ENCODE peak calls at places on chromosomes 7 and 10, in nine cellular contexts. G is cardiac muscle cell; V is HS-5; D is lower lobe of right lung; F is NCI-H1092 treated with DMSO at 0.1 percent for 48 hours; C is activated CD4-positive, alpha-beta T cell treated with anti-CD3 and anti-CD28 coated beads for 1 hour; Z is naive B cell; O is effector CD8-positive, alpha-beta T cell; Y is neural crest cell. N is an unnamed sample.

GRCh38 chr7:489876-490275 is 29.8 kb downstream of the PDGFA start:
- DNase-seq in G (no peak), O (no peak), F (no peak), C (no peak), D (no peak), V (no peak), Y (no peak), Z (no peak), N (no peak)

GRCh38 chr7:958221-959200 is 4.0 kb upstream of the ADAP1 start:
- DNase-seq in F (no peak), Z (no peak), O (no peak), D (peak; percentile 32), Y (no peak), G (no peak), C (no peak), V (no peak), N (no peak)

GRCh38 chr7:94022550-94022949 is 18.4 kb upstream of the BET1 start:
- DNase-seq in Z (peak; percentile 39), V (no peak), O (no peak), D (no peak), Y (no peak), G (no peak), C (no peak), F (no peak), N (no peak)

GRCh38 chr7:2106920-2107319 is 125.8 kb downstream of the MAD1L1 start:
- DNase-seq in C (no peak), D (no peak), Z (no peak), Y (no peak), V (no peak), F (no peak), O (no peak), G (no peak), N (no peak)

GRCh38 chr7:159147687-159148086 is 3.0 kb upstream of the VIPR2 start:
- DNase-seq in O (no peak), F (no peak), V (no peak), Y (no peak), G (no peak), Z (no peak), D (no peak), C (no peak), N (no peak)

GRCh38 chr10:50605280-50606270 is 18.2 kb downstream of the SGMS1 start:
- DNase-seq in V (no peak), D (no peak), G (peak; percentile 59), O (no peak), Y (no peak), C (no peak), F (peak; percentile 25), Z (no peak), N (peak; percentile 62)

GRCh38 chr7:100865372-100865911 is 1.7 kb upstream of the TRIP6 start:
- DNase-seq in G (no peak), D (no peak), C (no peak), Z (no peak), F (peak; percentile 21), V (no peak), Y (no peak), O (no peak), N (no peak)

GRCh38 chr7:29463504-29464158 is 100.0 kb upstream of the PRR15 start:
- DNase-seq in V (no peak), Z (no peak), D (no peak), G (no peak), Y (no peak), F (no peak), C (no peak), O (no peak), N (no peak)

GRCh38 chr10:1744524-1744923 is 7.2 kb upstream of the ADARB2 start:
- DNase-seq in O (no peak), Y (no peak), Z (no peak), F (no peak), V (no peak), D (no peak), C (no peak), G (no peak), N (no peak)

GRCh38 chr10:47453435-47454293 is 30.3 kb downstream of the ANXA8 start:
- DNase-seq in C (no peak), F (no peak), Z (no peak), G (no peak), D (peak; percentile 27), Y (no peak), V (no peak), O (no peak), N (no peak)

GRCh38 chr10:102436312-102436711 is 3.9 kb upstream of the CUEDC2 start:
- DNase-seq in C (no peak), Z (no peak), F (no peak), V (no peak), O (no peak), Y (no peak), G (no peak), D (no peak), N (no peak)

GRCh38 chr10:116038259-116038658 is 234.7 kb downstream of the GFRA1 start:
- DNase-seq in C (no peak), D (no peak), O (no peak), V (no peak), Z (no peak), Y (no peak), G (no peak), F (no peak), N (peak; percentile 40)

GRCh38 chr10:117355064-117355463 is 20.2 kb downstream of the PDZD8 start:
- DNase-seq in V (no peak), C (no peak), Y (no peak), O (no peak), G (no peak), Z (no peak), D (no peak), F (no peak), N (no peak)

GRCh38 chr10:119340893-119341235 is 133.5 kb downstream of the GRK5 start:
- DNase-seq in G (no peak), F (no peak), O (no peak), C (no peak), D (no peak), Z (no peak), Y (no peak), V (no peak), N (no peak)

GRCh38 chr7:84364708-84365107 is 170.1 kb upstream of the SEMA3A start:
- DNase-seq in O (no peak), G (peak; percentile 26), C (no peak), Y (no peak), D (no peak), V (no peak), Z (no peak), F (no peak), N (no peak)

GRCh38 chr7:81852701-81853100 is 82.9 kb upstream of the HGF start:
- DNase-seq in D (no peak), V (no peak), C (no peak), F (no peak), G (no peak), Z (no peak), O (no peak), Y (no peak), N (no peak)

GRCh38 chr7:129781128-129781855 is 169.8 kb downstream of the NRF1 start:
- DNase-seq in Y (no peak), D (no peak), O (no peak), Z (no peak), C (no peak), G (no peak), F (peak; percentile 32), V (no peak), N (no peak)

GRCh38 chr7:51613911-51614344 is 297.3 kb upstream of the COBL start:
- DNase-seq in O (no peak), F (no peak), Z (no peak), G (no peak), C (no peak), V (no peak), D (no peak), Y (no peak), N (no peak)

GRCh38 chr7:143171697-143172096 is 11.5 kb upstream of the TAS2R39 start:
- DNase-seq in D (no peak), O (no peak), V (no peak), Z (no peak), G (no peak), F (no peak), C (no peak), Y (no peak), N (no peak)

GRCh38 chr10:23094786-23095403 is 484 bp upstream of the MSRB2 start:
- DNase-seq in V (no peak), Z (no peak), Y (no peak), O (no peak), C (no peak), G (no peak), D (no peak), F (no peak), N (no peak)

GRCh38 chr10:43225787-43226153 is 41.1 kb downstream of the RASGEF1A start:
- DNase-seq in C (peak; percentile 7), Y (no peak), O (no peak), F (no peak), D (peak; percentile 13), G (no peak), Z (no peak), V (no peak), N (peak; percentile 35)

GRCh38 chr7:149626972-149627371 is 129.4 kb upstream of the ZNF746 start:
- DNase-seq in D (no peak), C (no peak), O (no peak), G (no peak), F (no peak), Z (no peak), Y (no peak), V (no peak), N (no peak)

GRCh38 chr7:129493555-129493954 is 8.8 kb upstream of the SMKR1 start:
- DNase-seq in Z (no peak), D (no peak), F (no peak), O (no peak), G (no peak), V (no peak), C (no peak), Y (no peak), N (no peak)

GRCh38 chr7:138970446-138970845 is 10.7 kb downstream of the KIAA1549 start:
- DNase-seq in C (no peak), Y (no peak), V (no peak), G (no peak), Z (no peak), D (no peak), F (no peak), O (no peak), N (no peak)

GRCh38 chr7:106285801-106286492 is 1.2 kb upstream of the NAMPT start:
- DNase-seq in G (no peak), F (no peak), Y (no peak), C (no peak), D (no peak), Z (no peak), O (no peak), V (no peak), N (no peak)

GRCh38 chr10:77357611-77358010 is 280.0 kb downstream of the KCNMA1 start:
- DNase-seq in Z (no peak), D (no peak), G (no peak), C (no peak), Y (no peak), O (no peak), F (no peak), V (peak; percentile 53), N (no peak)

GRCh38 chr7:106957766-106958165 is 86.7 kb upstream of the PRKAR2B start:
- DNase-seq in O (no peak), G (no peak), F (no peak), V (no peak), D (no peak), C (no peak), Y (no peak), Z (no peak), N (no peak)

GRCh38 chr10:33749042-33749441 is 414.6 kb upstream of the NRP1 start:
- DNase-seq in G (no peak), V (no peak), Y (no peak), F (no peak), D (no peak), Z (no peak), O (no peak), C (no peak), N (no peak)

GRCh38 chr7:131072505-131073091 is 255.1 kb upstream of the MKLN1 start:
- DNase-seq in Z (no peak), G (peak; percentile 56), F (no peak), Y (no peak), V (no peak), C (no peak), O (no peak), D (no peak), N (no peak)

GRCh38 chr10:115871855-115872254 is 401.2 kb downstream of the GFRA1 start:
- DNase-seq in Z (no peak), G (no peak), O (no peak), Y (no peak), V (no peak), D (no peak), C (no peak), F (no peak), N (no peak)

GRCh38 chr7:141158562-141158961 is 84.7 kb downstream of the TMEM178B start:
- DNase-seq in V (peak; percentile 86), Z (no peak), G (no peak), Y (no peak), O (no peak), D (no peak), F (no peak), C (no peak), N (no peak)